ENCODE peak calls at places on chromosomes 6 and 20, in five cellular contexts. One of them, this sample, is unnamed.
A peak's percentile ranks its signal among the peaks of the same experiment; 100 is the strongest.

GRCh38 chr6:100339574-100340255 is 125.0 kb downstream of the SIM1 start:
- DNase-seq in colonic mucosa: no peak
- DNase-seq in cardiac muscle cell: no peak
- DNase-seq in activated effector memory CD4-positive, alpha-beta T cell treated with Interleukin-2 at 50 U/mL for 16 hours: no peak
- DNase-seq in heart right ventricle: no peak
- DNase-seq in this sample: no peak

GRCh38 chr6:1436334-1437306 is 47.2 kb downstream of the FOXF2 start:
- DNase-seq in colonic mucosa: peak; percentile 62
- DNase-seq in activated effector memory CD4-positive, alpha-beta T cell treated with Interleukin-2 at 50 U/mL for 16 hours: no peak
- DNase-seq in heart right ventricle: no peak
- DNase-seq in cardiac muscle cell: peak; percentile 81
- DNase-seq in this sample: peak; percentile 45

GRCh38 chr20:49171928-49172327 is 16.2 kb downstream of the STAU1 start:
- DNase-seq in heart right ventricle: no peak
- DNase-seq in activated effector memory CD4-positive, alpha-beta T cell treated with Interleukin-2 at 50 U/mL for 16 hours: no peak
- DNase-seq in colonic mucosa: no peak
- DNase-seq in cardiac muscle cell: peak; percentile 15
- DNase-seq in this sample: no peak

GRCh38 chr6:56875961-56876360 is 78.9 kb upstream of the BEND6 start:
- DNase-seq in activated effector memory CD4-positive, alpha-beta T cell treated with Interleukin-2 at 50 U/mL for 16 hours: no peak
- DNase-seq in cardiac muscle cell: no peak
- DNase-seq in colonic mucosa: peak; percentile 69
- DNase-seq in heart right ventricle: no peak
- DNase-seq in this sample: no peak

GRCh38 chr6:107877968-107878367 is 53.9 kb upstream of the SCML4 start:
- DNase-seq in heart right ventricle: no peak
- DNase-seq in cardiac muscle cell: no peak
- DNase-seq in activated effector memory CD4-positive, alpha-beta T cell treated with Interleukin-2 at 50 U/mL for 16 hours: no peak
- DNase-seq in colonic mucosa: no peak
- DNase-seq in this sample: no peak

GRCh38 chr6:52929321-52930164 is 20.0 kb upstream of the GSTA3 start:
- DNase-seq in activated effector memory CD4-positive, alpha-beta T cell treated with Interleukin-2 at 50 U/mL for 16 hours: no peak
- DNase-seq in heart right ventricle: no peak
- DNase-seq in cardiac muscle cell: peak; percentile 87
- DNase-seq in colonic mucosa: no peak
- DNase-seq in this sample: peak; percentile 53

GRCh38 chr6:293185-294174 is 1.2 kb downstream of the DUSP22 start:
- DNase-seq in cardiac muscle cell: no peak
- DNase-seq in heart right ventricle: peak; percentile 40
- DNase-seq in colonic mucosa: peak; percentile 48
- DNase-seq in activated effector memory CD4-positive, alpha-beta T cell treated with Interleukin-2 at 50 U/mL for 16 hours: peak; percentile 9
- DNase-seq in this sample: peak; percentile 70

GRCh38 chr6:72371473-72371872 is 250.4 kb upstream of the KCNQ5 start:
- DNase-seq in heart right ventricle: no peak
- DNase-seq in activated effector memory CD4-positive, alpha-beta T cell treated with Interleukin-2 at 50 U/mL for 16 hours: no peak
- DNase-seq in cardiac muscle cell: no peak
- DNase-seq in colonic mucosa: no peak
- DNase-seq in this sample: no peak

GRCh38 chr20:32830437-32830836 is 10.7 kb downstream of the MAPRE1 start:
- DNase-seq in cardiac muscle cell: peak; percentile 74
- DNase-seq in activated effector memory CD4-positive, alpha-beta T cell treated with Interleukin-2 at 50 U/mL for 16 hours: no peak
- DNase-seq in heart right ventricle: no peak
- DNase-seq in colonic mucosa: peak; percentile 28
- DNase-seq in this sample: no peak

GRCh38 chr20:35773154-35773751 is 1.4 kb downstream of the PHF20 start:
- DNase-seq in cardiac muscle cell: peak; percentile 52
- DNase-seq in activated effector memory CD4-positive, alpha-beta T cell treated with Interleukin-2 at 50 U/mL for 16 hours: peak; percentile 24
- DNase-seq in heart right ventricle: no peak
- DNase-seq in colonic mucosa: peak; percentile 63
- DNase-seq in this sample: no peak

GRCh38 chr6:49980898-49981297 is 11.5 kb upstream of the DEFB113 start:
- DNase-seq in activated effector memory CD4-positive, alpha-beta T cell treated with Interleukin-2 at 50 U/mL for 16 hours: no peak
- DNase-seq in colonic mucosa: no peak
- DNase-seq in heart right ventricle: no peak
- DNase-seq in cardiac muscle cell: no peak
- DNase-seq in this sample: no peak

This sample was measured in left lobe of liver.